ENCODE peak calls at places on chromosome X, in four cellular contexts. One of them, this sample, is unnamed.

GRCh38 chrX:69987691-69988090 is 62.0 kb downstream of the AWAT2 start:
- DNase-seq in left ventricle myocardium inferior: no peak
- DNase-seq in esophagus squamous epithelium: no peak
- DNase-seq in lung: no peak
- DNase-seq in this sample: no peak

GRCh38 chrX:38796926-38797325 is 4.3 kb upstream of the MID1IP1 start:
- DNase-seq in esophagus squamous epithelium: no peak
- DNase-seq in lung: no peak
- DNase-seq in left ventricle myocardium inferior: no peak
- DNase-seq in this sample: no peak

GRCh38 chrX:100649550-100650356 is 5.8 kb downstream of the SRPX2 start:
- DNase-seq in lung: peak; percentile 47
- DNase-seq in left ventricle myocardium inferior: peak; percentile 60
- DNase-seq in esophagus squamous epithelium: no peak
- DNase-seq in this sample: no peak

GRCh38 chrX:19875051-19875432 is 12.4 kb downstream of the SH3KBP1 start:
- DNase-seq in lung: no peak
- DNase-seq in left ventricle myocardium inferior: no peak
- DNase-seq in esophagus squamous epithelium: no peak
- DNase-seq in this sample: peak; percentile 50

GRCh38 chrX:106948641-106949040 is 28.4 kb downstream of the CLDN2 start:
- DNase-seq in lung: no peak
- DNase-seq in esophagus squamous epithelium: no peak
- DNase-seq in left ventricle myocardium inferior: no peak
- DNase-seq in this sample: no peak

GRCh38 chrX:258291-259040 is 22.7 kb upstream of the PLCXD1 start:
- DNase-seq in lung: no peak
- DNase-seq in left ventricle myocardium inferior: no peak
- DNase-seq in esophagus squamous epithelium: no peak
- DNase-seq in this sample: no peak

GRCh38 chrX:28126886-28127285 is 145.6 kb upstream of the DCAF8L1 start:
- DNase-seq in esophagus squamous epithelium: no peak
- DNase-seq in lung: no peak
- DNase-seq in left ventricle myocardium inferior: no peak
- DNase-seq in this sample: no peak

GRCh38 chrX:149131780-149132179 is 373.3 kb downstream of the IDS start:
- DNase-seq in left ventricle myocardium inferior: no peak
- DNase-seq in lung: no peak
- DNase-seq in esophagus squamous epithelium: no peak
- DNase-seq in this sample: no peak

GRCh38 chrX:53239474-53239873 is 14.5 kb upstream of the KDM5C start:
- DNase-seq in left ventricle myocardium inferior: no peak
- DNase-seq in esophagus squamous epithelium: no peak
- DNase-seq in lung: no peak
- DNase-seq in this sample: peak; percentile 9

GRCh38 chrX:134774190-134775048 is 116.1 kb upstream of the PLAC1 start:
- DNase-seq in lung: no peak
- DNase-seq in left ventricle myocardium inferior: no peak
- DNase-seq in esophagus squamous epithelium: no peak
- DNase-seq in this sample: no peak

GRCh38 chrX:49071877-49072711 is 1.7 kb downstream of the PRAF2 start:
- DNase-seq in lung: peak; percentile 85
- DNase-seq in left ventricle myocardium inferior: peak; percentile 72
- DNase-seq in esophagus squamous epithelium: no peak
- DNase-seq in this sample: no peak

GRCh38 chrX:37646254-37646653 is 39.3 kb upstream of the XK start:
- DNase-seq in lung: no peak
- DNase-seq in esophagus squamous epithelium: no peak
- DNase-seq in left ventricle myocardium inferior: no peak
- DNase-seq in this sample: no peak

GRCh38 chrX:9062621-9063020 is 28.7 kb upstream of the FAM9B start:
- DNase-seq in esophagus squamous epithelium: no peak
- DNase-seq in lung: no peak
- DNase-seq in left ventricle myocardium inferior: no peak
- DNase-seq in this sample: no peak

GRCh38 chrX:39205467-39205866 is 404.2 kb downstream of the MID1IP1 start:
- DNase-seq in lung: no peak
- DNase-seq in esophagus squamous epithelium: no peak
- DNase-seq in left ventricle myocardium inferior: no peak
- DNase-seq in this sample: no peak

GRCh38 chrX:65587616-65588526 is 53.3 kb upstream of the LAS1L start:
- DNase-seq in lung: peak; percentile 73
- DNase-seq in left ventricle myocardium inferior: peak; percentile 80
- DNase-seq in esophagus squamous epithelium: no peak
- DNase-seq in this sample: no peak

GRCh38 chrX:153793291-153793690 is 884 bp downstream of the IDH3G start:
- DNase-seq in left ventricle myocardium inferior: no peak
- DNase-seq in lung: no peak
- DNase-seq in esophagus squamous epithelium: no peak
- DNase-seq in this sample: peak; percentile 32

GRCh38 chrX:68684291-68684918 is 36.9 kb downstream of the STARD8 start:
- DNase-seq in left ventricle myocardium inferior: peak; percentile 71
- DNase-seq in lung: no peak
- DNase-seq in esophagus squamous epithelium: no peak
- DNase-seq in this sample: no peak

GRCh38 chrX:9071031-9071650 is 37.2 kb upstream of the FAM9B start:
- DNase-seq in esophagus squamous epithelium: no peak
- DNase-seq in left ventricle myocardium inferior: no peak
- DNase-seq in lung: no peak
- DNase-seq in this sample: no peak

GRCh38 chrX:110032534-110033161 is 29.7 kb downstream of the TMEM164 start:
- DNase-seq in lung: no peak
- DNase-seq in esophagus squamous epithelium: no peak
- DNase-seq in left ventricle myocardium inferior: no peak
- DNase-seq in this sample: no peak

GRCh38 chrX:155094468-155095061 is 23.3 kb downstream of the BRCC3 start:
- DNase-seq in left ventricle myocardium inferior: no peak
- DNase-seq in esophagus squamous epithelium: no peak
- DNase-seq in lung: no peak
- DNase-seq in this sample: peak; percentile 36

DNA sequence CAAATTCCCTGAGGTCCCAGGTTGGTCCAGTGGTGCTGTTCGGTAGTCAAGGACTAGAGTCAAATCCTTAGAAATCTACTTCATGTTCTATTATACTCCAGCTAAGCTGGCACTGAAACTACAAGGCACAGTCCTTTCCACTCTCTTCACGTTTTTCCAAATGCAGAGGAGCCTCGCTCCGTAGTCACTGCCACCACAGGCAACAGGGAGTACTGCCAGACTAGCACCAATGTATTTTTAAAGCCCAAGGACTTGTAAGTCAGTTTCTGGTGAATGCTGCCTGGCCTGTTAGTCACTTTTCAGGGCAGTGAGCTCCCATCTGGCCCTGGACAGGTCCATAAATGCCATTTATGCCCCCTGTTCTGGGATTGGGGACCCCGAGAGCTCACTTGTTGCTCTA is 323.5 kb downstream of the FAM47A start:
- DNase-seq in esophagus squamous epithelium: no peak
- DNase-seq in left ventricle myocardium inferior: no peak
- DNase-seq in lung: no peak
- DNase-seq in this sample: no peak
- TF ChIP-seq CTCF in esophagus squamous epithelium: no peak
- TF ChIP-seq CTCF in left ventricle myocardium inferior: no peak
- TF ChIP-seq CTCF in lung: no peak
- TF ChIP-seq CTCF in this sample: no peak

GRCh38 chrX:78329486-78329885 is 2.1 kb upstream of the CYSLTR1 start:
- DNase-seq in lung: no peak
- DNase-seq in left ventricle myocardium inferior: no peak
- DNase-seq in esophagus squamous epithelium: no peak
- DNase-seq in this sample: peak; percentile 49
- H3K4me3 ChIP-seq in lung: no peak overlapping the region
- H3K4me3 ChIP-seq in left ventricle myocardium inferior: no peak overlapping the region
- H3K4me3 ChIP-seq in esophagus squamous epithelium: no peak overlapping the region
- H3K4me3 ChIP-seq in this sample: peak overlapping the region; percentile 28

GRCh38 chrX:129606918-129607317 is 47.8 kb downstream of the APLN start:
- DNase-seq in esophagus squamous epithelium: no peak
- DNase-seq in lung: peak; percentile 61
- DNase-seq in left ventricle myocardium inferior: no peak
- DNase-seq in this sample: peak; percentile 49

GRCh38 chrX:129613596-129613995 is 41.2 kb downstream of the APLN start:
- DNase-seq in left ventricle myocardium inferior: no peak
- DNase-seq in esophagus squamous epithelium: no peak
- DNase-seq in lung: no peak
- DNase-seq in this sample: no peak

GRCh38 chrX:129612396-129612795 is 42.4 kb downstream of the APLN start:
- DNase-seq in lung: no peak
- DNase-seq in left ventricle myocardium inferior: no peak
- DNase-seq in esophagus squamous epithelium: no peak
- DNase-seq in this sample: no peak

DNA sequence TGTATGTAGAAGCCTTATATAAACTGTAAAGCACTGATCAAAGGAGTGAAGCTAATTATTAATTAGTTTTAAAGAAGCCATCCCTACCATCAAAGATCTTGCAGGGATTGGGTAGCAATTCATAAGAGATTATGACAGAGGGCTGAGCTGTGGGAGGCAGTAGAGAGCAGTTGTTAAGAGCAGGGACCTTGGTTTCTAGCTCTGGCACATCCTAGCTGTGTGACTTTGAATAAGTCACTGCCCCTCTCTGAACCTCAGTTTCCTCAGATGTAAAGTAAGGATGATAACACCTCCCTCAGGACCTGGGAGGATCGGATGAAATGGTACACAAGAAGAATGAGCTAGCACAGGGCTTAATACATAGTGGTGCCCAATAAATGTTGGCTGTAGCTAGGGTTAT is 45.4 kb downstream of the APLN start:
- DNase-seq in esophagus squamous epithelium: no peak
- DNase-seq in left ventricle myocardium inferior: no peak
- DNase-seq in lung: no peak
- DNase-seq in this sample: no peak
- TF ChIP-seq CTCF in esophagus squamous epithelium: no peak
- TF ChIP-seq CTCF in left ventricle myocardium inferior: no peak
- TF ChIP-seq CTCF in lung: no peak
- TF ChIP-seq CTCF in this sample: no peak

GRCh38 chrX:41429592-41429991 is 17.6 kb upstream of the NYX start:
- DNase-seq in lung: no peak
- DNase-seq in left ventricle myocardium inferior: no peak
- DNase-seq in esophagus squamous epithelium: no peak
- DNase-seq in this sample: no peak
- H3K4me3 ChIP-seq in lung: no peak overlapping the region
- H3K4me3 ChIP-seq in left ventricle myocardium inferior: no peak overlapping the region
- H3K4me3 ChIP-seq in esophagus squamous epithelium: no peak overlapping the region
- H3K4me3 ChIP-seq in this sample: no peak overlapping the region